ENCODE peak calls at places on chromosomes 16 and 17, in seven cellular contexts. Z is SK-N-SH, O is coronary artery, B is OCI-LY7, X is HS-5, U is ELF-1, K is activated B cell treated with CpG ODN at 0.5 μM for 24 hours. J is an unnamed sample.

GRCh38 chr17:12627177-12627629 is 38.5 kb upstream of the MYOCD start:
- DNase-seq in Z (no peak), O (peak), B (no peak), X (peak), U (no peak), K (no peak), J (no peak)

GRCh38 chr17:45320349-45320930 is 3.6 kb upstream of the MAP3K14 start:
- DNase-seq in Z (no peak), O (no peak), B (no peak), X (peak), U (no peak), K (no peak), J (no peak)

GRCh38 chr16:87045462-87046216 is 271.6 kb downstream of the C16orf95 start:
- DNase-seq in Z (no peak), O (peak), B (no peak), X (no peak), U (no peak), K (no peak), J (no peak)

GRCh38 chr16:69909760-69910159 is 41.4 kb upstream of the CLEC18A start:
- DNase-seq in Z (no peak), O (no peak), B (no peak), X (no peak), U (no peak), K (no peak), J (no peak)

GRCh38 chr16:23395732-23396131 is 57.3 kb downstream of the COG7 start:
- DNase-seq in Z (no peak), O (no peak), B (no peak), X (no peak), U (no peak), K (no peak), J (no peak)

GRCh38 chr16:10895053-10895946 is 18.3 kb downstream of the CIITA start:
- DNase-seq in Z (no peak), O (no peak), B (peak), X (no peak), U (peak), K (peak), J (no peak)

GRCh38 chr17:43543771-43544575 is 2.2 kb downstream of the ETV4 start:
- DNase-seq in Z (no peak), O (no peak), B (no peak), X (no peak), U (peak), K (no peak), J (no peak)

GRCh38 chr17:44002141-44002848 is 2.1 kb upstream of the NAGS start:
- DNase-seq in Z (no peak), O (no peak), B (no peak), X (peak), U (no peak), K (no peak), J (no peak)

GRCh38 chr17:44804301-44805061 is 25.6 kb downstream of the GJC1 start:
- DNase-seq in Z (no peak), O (no peak), B (no peak), X (no peak), U (no peak), K (no peak), J (no peak)

GRCh38 chr17:59842901-59843652 is 49.7 kb downstream of the TUBD1 start:
- DNase-seq in Z (no peak), O (no peak), B (no peak), X (peak), U (peak), K (no peak), J (no peak)

GRCh38 chr17:33725675-33726271 is 432.7 kb upstream of the ASIC2 start:
- DNase-seq in Z (peak), O (no peak), B (peak), X (no peak), U (peak), K (no peak), J (no peak)

J was measured in suprapubic skin.